ENCODE peak calls at places on chromosome 5, in four cellular contexts. One of them, this sample, is unnamed.
A peak's percentile ranks its signal among the peaks of the same experiment; 100 is the strongest.

GRCh38 chr5:126656397-126657007 is 55.8 kb downstream of the PHAX start:
- DNase-seq in left ventricle myocardium inferior: no peak
- DNase-seq in heart left ventricle: no peak
- DNase-seq in ovary: no peak
- DNase-seq in this sample: no peak

GRCh38 chr5:54990751-54991349 is 5.5 kb upstream of the ESM1 start:
- DNase-seq in left ventricle myocardium inferior: no peak
- DNase-seq in heart left ventricle: no peak
- DNase-seq in ovary: no peak
- DNase-seq in this sample: no peak

GRCh38 chr5:41068169-41068568 is 3.0 kb downstream of the MROH2B start:
- DNase-seq in heart left ventricle: no peak
- DNase-seq in ovary: no peak
- DNase-seq in left ventricle myocardium inferior: no peak
- DNase-seq in this sample: no peak

GRCh38 chr5:757931-758697 is 26.4 kb downstream of the ZDHHC11B start:
- DNase-seq in left ventricle myocardium inferior: peak; percentile 78
- DNase-seq in heart left ventricle: peak; percentile 91
- DNase-seq in ovary: peak; percentile 20
- DNase-seq in this sample: no peak

GRCh38 chr5:35091734-35092133 is 44.0 kb upstream of the AGXT2 start:
- DNase-seq in left ventricle myocardium inferior: no peak
- DNase-seq in heart left ventricle: no peak
- DNase-seq in ovary: no peak
- DNase-seq in this sample: no peak

GRCh38 chr5:158755971-158756370 is 343.7 kb downstream of the EBF1 start:
- DNase-seq in ovary: no peak
- DNase-seq in left ventricle myocardium inferior: no peak
- DNase-seq in heart left ventricle: no peak
- DNase-seq in this sample: no peak

GRCh38 chr5:57366744-57367143 is 115.9 kb downstream of the ACTBL2 start:
- DNase-seq in left ventricle myocardium inferior: no peak
- DNase-seq in heart left ventricle: no peak
- DNase-seq in ovary: no peak
- DNase-seq in this sample: no peak

GRCh38 chr5:59843511-59844230 is 49.9 kb downstream of the PDE4D start:
- DNase-seq in left ventricle myocardium inferior: no peak
- DNase-seq in ovary: no peak
- DNase-seq in heart left ventricle: no peak
- DNase-seq in this sample: no peak

GRCh38 chr5:131270809-131271208 is 7.0 kb downstream of the CDC42SE2 start:
- DNase-seq in left ventricle myocardium inferior: no peak
- DNase-seq in ovary: no peak
- DNase-seq in heart left ventricle: no peak
- DNase-seq in this sample: no peak

DNA sequence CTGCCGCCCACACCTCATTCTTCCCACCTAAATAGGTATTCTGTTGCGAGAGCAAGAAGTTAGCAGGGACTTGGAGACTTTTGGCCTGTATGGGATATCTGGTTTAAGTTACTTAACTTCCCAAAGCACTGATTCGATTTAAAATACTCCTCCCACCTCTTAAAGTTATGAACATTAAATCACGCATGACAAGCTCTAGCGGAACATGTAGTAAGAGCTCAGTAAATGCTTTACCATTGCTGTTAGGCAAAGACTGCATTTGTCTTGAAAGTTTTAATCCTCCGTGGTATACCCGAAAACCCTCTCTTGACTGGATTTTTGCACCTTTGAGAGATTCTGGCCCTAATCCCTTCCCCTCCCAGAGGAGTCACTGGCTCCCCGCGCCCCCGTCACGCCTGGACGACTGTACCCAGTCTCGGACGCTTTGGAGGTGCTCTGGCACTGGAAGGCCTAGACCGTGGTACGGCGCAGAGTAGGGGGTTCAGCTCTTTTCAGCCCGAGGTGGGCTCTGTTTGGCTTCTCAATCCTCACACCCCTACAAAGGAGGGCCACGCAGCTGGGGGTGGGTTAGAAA is 4.4 kb downstream of the GDNF start:
- DNase-seq in left ventricle myocardium inferior: no peak
- DNase-seq in heart left ventricle: no peak
- DNase-seq in ovary: no peak
- DNase-seq in this sample: no peak
- H3K9me3 ChIP-seq in left ventricle myocardium inferior: no peaks in the 10 kb centered on the region
- H3K9me3 ChIP-seq in heart left ventricle: no peaks in the 10 kb centered on the region
- H3K9me3 ChIP-seq in ovary: no peaks in the 10 kb centered on the region
- H3K9me3 ChIP-seq in this sample: no peaks in the 10 kb centered on the region

GRCh38 chr5:143449772-143450171 is 46.3 kb upstream of the NR3C1 start:
- DNase-seq in heart left ventricle: no peak
- DNase-seq in left ventricle myocardium inferior: no peak
- DNase-seq in ovary: no peak
- DNase-seq in this sample: no peak

GRCh38 chr5:143447983-143448382 is 44.5 kb upstream of the NR3C1 start:
- DNase-seq in left ventricle myocardium inferior: no peak
- DNase-seq in ovary: no peak
- DNase-seq in heart left ventricle: no peak
- DNase-seq in this sample: no peak

GRCh38 chr5:143445726-143446125 is 42.2 kb upstream of the NR3C1 start:
- DNase-seq in ovary: no peak
- DNase-seq in heart left ventricle: no peak
- DNase-seq in left ventricle myocardium inferior: no peak
- DNase-seq in this sample: no peak

GRCh38 chr5:143446535-143447226 is 43.2 kb upstream of the NR3C1 start:
- DNase-seq in ovary: no peak
- DNase-seq in left ventricle myocardium inferior: no peak
- DNase-seq in heart left ventricle: no peak
- DNase-seq in this sample: no peak

DNA sequence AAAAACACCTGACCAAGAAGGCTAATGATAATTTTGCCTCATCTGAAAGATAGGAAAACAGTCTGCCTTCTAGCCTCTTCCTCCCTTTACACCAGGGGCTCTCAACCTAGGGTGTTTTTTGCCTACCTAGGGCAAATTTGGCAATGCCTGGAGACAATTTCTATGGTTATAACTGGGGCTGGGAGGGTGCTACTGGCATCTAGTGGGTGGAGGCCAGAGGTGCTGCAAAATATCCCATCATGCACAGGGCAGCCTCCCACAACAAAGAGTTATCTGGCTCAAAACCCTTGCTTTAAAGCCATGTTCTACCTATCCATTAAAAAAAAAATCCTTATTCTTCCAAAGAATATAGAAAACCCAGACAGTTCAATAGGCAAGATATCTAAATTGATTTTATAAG is 45.0 kb upstream of the NR3C1 start:
- DNase-seq in heart left ventricle: no peak
- DNase-seq in ovary: no peak
- DNase-seq in left ventricle myocardium inferior: no peak
- DNase-seq in this sample: no peak
- TF ChIP-seq CTCF in heart left ventricle: no peak
- TF ChIP-seq CTCF in ovary: no peak
- TF ChIP-seq CTCF in left ventricle myocardium inferior: no peak
- TF ChIP-seq CTCF in this sample: no peak

GRCh38 chr5:180647941-180648500 is 1.4 kb downstream of the FLT4 start:
- DNase-seq in heart left ventricle: no peak
- DNase-seq in left ventricle myocardium inferior: peak; percentile 4
- DNase-seq in ovary: no peak
- DNase-seq in this sample: no peak
- H3K27me3 ChIP-seq in heart left ventricle: peaks cover 44% of the 10 kb centered on the region
- H3K27me3 ChIP-seq in left ventricle myocardium inferior: peaks cover 98% of the 10 kb centered on the region
- H3K27me3 ChIP-seq in ovary: no peaks in the 10 kb centered on the region
- H3K27me3 ChIP-seq in this sample: peaks cover 10% of the 10 kb centered on the region

DNA sequence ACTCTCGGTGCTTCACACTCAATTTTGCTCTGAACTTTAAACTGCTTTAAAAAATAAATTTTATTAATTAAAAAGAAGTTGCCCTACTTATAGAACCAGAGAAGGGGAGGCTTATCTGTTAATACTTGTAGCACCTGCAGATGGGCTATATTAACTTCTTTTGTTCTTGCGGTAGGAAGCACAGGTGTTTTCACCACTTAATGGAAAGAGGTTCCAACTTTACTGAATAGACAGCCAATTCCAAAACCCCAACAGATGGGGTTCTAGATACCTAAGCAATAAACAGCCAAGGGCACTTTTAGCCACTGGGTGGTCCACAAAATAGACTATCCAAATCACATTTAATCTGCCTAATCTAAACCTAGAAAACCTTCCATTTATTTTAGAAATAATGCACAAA is 65.4 kb downstream of the SSBP2 start:
- DNase-seq in ovary: no peak
- DNase-seq in heart left ventricle: no peak
- DNase-seq in left ventricle myocardium inferior: no peak
- DNase-seq in this sample: no peak
- H3K9me3 ChIP-seq in ovary: no peaks in the 10 kb centered on the region
- H3K9me3 ChIP-seq in heart left ventricle: peaks cover 10% of the 10 kb centered on the region
- H3K9me3 ChIP-seq in left ventricle myocardium inferior: peaks cover 45% of the 10 kb centered on the region
- H3K9me3 ChIP-seq in this sample: peaks cover 9% of the 10 kb centered on the region

DNA sequence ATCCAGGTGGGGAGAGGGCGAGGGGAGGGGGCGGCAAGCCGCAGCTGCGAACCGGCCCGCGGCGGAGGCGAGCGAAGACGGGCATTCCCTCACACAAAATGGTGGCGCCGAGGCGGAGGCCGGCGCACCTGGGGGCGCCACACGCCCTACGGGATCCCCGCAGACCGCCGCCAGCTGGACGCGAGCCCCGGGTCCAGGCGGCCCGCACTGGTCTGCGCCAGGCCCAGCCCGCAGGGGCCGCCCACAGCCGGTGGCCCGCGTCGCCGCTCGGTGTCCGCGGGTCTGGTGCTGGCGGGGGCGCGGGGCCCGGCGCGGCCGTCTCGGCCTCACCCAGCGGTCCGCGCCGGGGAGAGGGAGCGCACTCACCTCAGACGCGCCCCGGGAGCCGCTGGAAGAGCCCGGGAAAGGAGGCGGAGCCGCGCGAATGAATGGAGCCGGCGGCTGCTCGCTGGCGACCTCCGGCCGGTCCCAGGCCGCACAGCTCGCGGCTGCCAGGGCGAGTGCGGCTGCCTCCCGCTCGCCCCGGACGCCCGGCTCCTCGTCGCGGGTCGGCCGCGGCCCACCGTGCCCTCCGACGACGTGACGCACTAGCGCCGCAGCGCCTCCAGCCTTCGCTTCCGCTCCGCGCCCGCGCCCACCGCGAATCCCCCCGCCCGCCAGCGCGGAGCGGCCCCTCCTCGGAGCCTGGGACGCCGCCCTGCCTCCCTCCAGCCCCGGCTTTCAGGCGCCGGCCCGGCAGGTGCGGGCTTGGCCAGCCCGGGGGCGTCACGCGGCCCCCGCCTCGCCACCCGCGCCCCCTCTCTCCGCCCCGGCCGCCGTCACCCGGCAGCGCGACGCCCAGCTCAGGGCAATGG is at the start of gene FAM169A:
- DNase-seq in heart left ventricle: no peak
- DNase-seq in left ventricle myocardium inferior: no peak
- DNase-seq in ovary: peak; percentile 35
- DNase-seq in this sample: peak; percentile 45
- TF ChIP-seq CTCF in heart left ventricle: no peak
- TF ChIP-seq CTCF in left ventricle myocardium inferior: no peak
- TF ChIP-seq CTCF in ovary: no peak
- TF ChIP-seq CTCF in this sample: no peak

GRCh38 chr5:76953551-76954382 is 922 bp downstream of the CRHBP start:
- DNase-seq in heart left ventricle: no peak
- DNase-seq in left ventricle myocardium inferior: no peak
- DNase-seq in ovary: no peak
- DNase-seq in this sample: no peak
- H3K27me3 ChIP-seq in heart left ventricle: peaks cover 34% of the 10 kb centered on the region
- H3K27me3 ChIP-seq in left ventricle myocardium inferior: peaks cover 52% of the 10 kb centered on the region
- H3K27me3 ChIP-seq in ovary: no peaks in the 10 kb centered on the region
- H3K27me3 ChIP-seq in this sample: peaks cover 49% of the 10 kb centered on the region